ENCODE peak calls at places on chromosomes 3 and 15, in six cellular contexts. Y, Q, W, I, J and L are unnamed samples.

GRCh38 chr3:70999730-71000129 is 583.8 kb downstream of the FOXP1 start:
- DNase-seq in Y (no peak), Q (no peak), W (no peak), I (no peak), J (no peak), L (no peak)

GRCh38 chr3:5277612-5278236 is 90.2 kb downstream of the EDEM1 start:
- DNase-seq in Y (no peak), Q (no peak), W (no peak), I (no peak), J (no peak), L (no peak)

GRCh38 chr3:70383360-70383831 is 71.0 kb upstream of the MDFIC2 start:
- DNase-seq in Y (no peak), Q (no peak), W (no peak), I (peak; percentile 89), J (no peak), L (peak; percentile 7)

GRCh38 chr3:186614597-186615483 is 2.0 kb downstream of the AHSG start:
- DNase-seq in Y (peak; percentile 62), Q (peak; percentile 82), W (peak; percentile 79), I (peak; percentile 87), J (peak; percentile 78), L (peak; percentile 88)

GRCh38 chr3:80564391-80564790 is 796.6 kb upstream of the ROBO1 start:
- DNase-seq in Y (no peak), Q (no peak), W (no peak), I (no peak), J (no peak), L (no peak)

GRCh38 chr3:126858401-126858800 is 124.5 kb upstream of the PLXNA1 start:
- DNase-seq in Y (no peak), Q (no peak), W (no peak), I (no peak), J (no peak), L (no peak)

GRCh38 chr15:85541744-85542143 is 161.3 kb downstream of the AKAP13 start:
- DNase-seq in Y (no peak), Q (peak; percentile 28), W (no peak), I (no peak), J (no peak), L (no peak)

GRCh38 chr3:150362515-150363302 is 45.4 kb upstream of the TSC22D2 start:
- DNase-seq in Y (no peak), Q (no peak), W (no peak), I (no peak), J (no peak), L (no peak)

GRCh38 chr3:153350420-153350819 is 188.4 kb downstream of the RAP2B start:
- DNase-seq in Y (peak; percentile 36), Q (peak; percentile 38), W (no peak), I (peak; percentile 28), J (no peak), L (no peak)

GRCh38 chr3:17204049-17204650 is 319.4 kb downstream of the PLCL2 start:
- DNase-seq in Y (no peak), Q (no peak), W (no peak), I (no peak), J (no peak), L (no peak)

GRCh38 chr15:39969871-39970270 is 36.0 kb downstream of the EIF2AK4 start:
- DNase-seq in Y (peak; percentile 4), Q (no peak), W (no peak), I (no peak), J (no peak), L (no peak)

GRCh38 chr3:26920579-26920978 is 298.0 kb downstream of the LRRC3B start:
- DNase-seq in Y (no peak), Q (no peak), W (peak; percentile 28), I (no peak), J (no peak), L (peak; percentile 43)

GRCh38 chr15:40951764-40952163 is 1.5 kb upstream of the CHAC1 start:
- DNase-seq in Y (no peak), Q (no peak), W (no peak), I (no peak), J (no peak), L (no peak)

GRCh38 chr3:150307862-150308261 is 100.2 kb upstream of the TSC22D2 start:
- DNase-seq in Y (no peak), Q (no peak), W (no peak), I (no peak), J (no peak), L (no peak)

GRCh38 chr15:83516935-83517334 is 69.8 kb downstream of the SH3GL3 start:
- DNase-seq in Y (no peak), Q (no peak), W (no peak), I (no peak), J (no peak), L (no peak)

GRCh38 chr3:134029734-134030381 is at the start of gene SLCO2A1:
- DNase-seq in Y (no peak), Q (peak; percentile 81), W (peak; percentile 77), I (no peak), J (no peak), L (peak; percentile 78)

GRCh38 chr15:34942363-34942762 is 27.2 kb downstream of the AQR start:
- DNase-seq in Y (no peak), Q (no peak), W (no peak), I (no peak), J (no peak), L (no peak)

GRCh38 chr3:185767324-185767688 is 57.5 kb downstream of the IGF2BP2 start:
- DNase-seq in Y (no peak), Q (no peak), W (no peak), I (no peak), J (no peak), L (no peak)

GRCh38 chr15:76056931-76057330 is 2.9 kb upstream of the TMEM266 start:
- DNase-seq in Y (no peak), Q (peak; percentile 32), W (no peak), I (peak; percentile 63), J (peak; percentile 63), L (no peak)

GRCh38 chr3:160678447-160678846 is 1.5 kb downstream of the ARL14 start:
- DNase-seq in Y (no peak), Q (peak; percentile 46), W (no peak), I (no peak), J (no peak), L (no peak)

GRCh38 chr3:160673188-160673587 is 3.8 kb upstream of the ARL14 start:
- DNase-seq in Y (no peak), Q (no peak), W (no peak), I (no peak), J (no peak), L (no peak)

GRCh38 chr3:160675566-160676124 is 1.3 kb upstream of the ARL14 start:
- DNase-seq in Y (no peak), Q (no peak), W (no peak), I (no peak), J (no peak), L (no peak)

GRCh38 chr3:160677459-160677901 is 520 bp downstream of the ARL14 start:
- DNase-seq in Y (no peak), Q (no peak), W (peak; percentile 44), I (no peak), J (no peak), L (no peak)

GRCh38 chr3:160676547-160677303 is at the start of gene ARL14:
- DNase-seq in Y (peak; percentile 89), Q (peak; percentile 78), W (no peak), I (no peak), J (no peak), L (no peak)
- TF ChIP-seq EZH2phosphoT487 in Y (no peak), Q (no peak), W (no peak), I (no peak), J (no peak), L (no peak)

GRCh38 chr3:155391583-155391982 is 98.1 kb upstream of the STRIT1 start:
- DNase-seq in Y (peak; percentile 23), Q (no peak), W (peak; percentile 66), I (no peak), J (no peak), L (peak; percentile 7)
- TF ChIP-seq EZH2phosphoT487 in Y (no peak), Q (no peak), W (no peak), I (no peak), J (no peak), L (no peak)

GRCh38 chr3:18443670-18444596 is 18.8 kb upstream of the SATB1 start:
- DNase-seq in Y (no peak), Q (peak; percentile 38), W (peak; percentile 64), I (no peak), J (no peak), L (peak; percentile 79)
- TF ChIP-seq EZH2phosphoT487 in Y (no peak), Q (no peak), W (no peak), I (no peak), J (no peak), L (no peak)

DNA sequence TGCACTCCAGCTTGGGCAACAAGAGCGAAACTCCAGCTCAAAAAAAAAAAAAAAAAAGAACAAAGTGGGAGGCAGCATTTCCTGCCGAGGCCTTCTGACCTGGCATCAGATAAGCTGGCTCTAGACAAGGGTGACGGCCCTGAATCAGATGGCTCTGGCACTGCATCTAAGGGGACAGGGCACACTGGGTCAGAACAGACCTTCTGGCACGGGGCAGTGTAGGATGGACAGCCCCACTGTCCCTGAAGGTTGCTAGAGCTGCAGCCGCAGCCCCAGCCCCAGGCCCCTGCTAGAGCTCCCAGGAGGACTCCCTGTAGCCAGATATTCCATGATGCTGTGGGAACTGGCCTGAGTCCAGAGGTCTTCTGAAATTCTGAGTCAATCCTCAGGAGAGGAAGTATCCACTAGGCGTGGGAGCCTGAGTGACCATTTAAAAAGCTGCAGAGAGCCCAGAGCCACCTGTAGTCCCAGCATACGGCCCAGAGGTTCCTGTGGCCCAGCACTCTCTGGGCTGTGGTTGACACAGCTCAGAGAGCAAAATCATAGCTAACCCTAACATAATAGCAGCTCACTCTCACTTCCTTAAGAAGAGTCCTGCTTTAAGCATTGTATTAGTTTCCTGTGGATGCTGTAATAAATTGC is 69.2 kb upstream of the MFGE8 start:
- DNase-seq in Y (no peak), Q (peak; percentile 54), W (no peak), I (peak; percentile 26), J (peak; percentile 66), L (no peak)
- TF ChIP-seq EZH2phosphoT487 in Y (no peak), Q (no peak), W (no peak), I (no peak), J (no peak), L (no peak)

GRCh38 chr15:80559761-80560160 is 135.3 kb upstream of the ABHD17C start:
- DNase-seq in Y (no peak), Q (no peak), W (no peak), I (no peak), J (no peak), L (no peak)
- TF ChIP-seq EZH2phosphoT487 in Y (no peak), Q (no peak), W (no peak), I (no peak), J (no peak), L (no peak)